ENCODE peak calls at places on chromosomes 1 and 21, in four cellular contexts. C, K, R and A are unnamed samples. For H3K4me1, the result is how much of the 10 kb centered on the place peaks cover.

GRCh38 chr1:204945565-204945977 is 74.9 kb downstream of the NFASC start:
- DNase-seq in K (no peak), R (no peak), C (no peak), A (no peak)

GRCh38 chr1:23867542-23867952 is 543 bp downstream of the FUCA1 start:
- DNase-seq in K (no peak), R (no peak), C (no peak), A (no peak)

GRCh38 chr21:45949928-45950739 is 31.4 kb upstream of the COL6A1 start:
- DNase-seq in K (no peak), R (no peak), C (no peak), A (no peak)

GRCh38 chr1:201261771-201262547 is 21.3 kb upstream of the PKP1 start:
- DNase-seq in C (peak), R (no peak), K (no peak), A (no peak)

GRCh38 chr1:245702346-245702745 is 547.6 kb downstream of the KIF26B start:
- DNase-seq in R (no peak), C (no peak), K (no peak), A (no peak)

GRCh38 chr1:5973771-5974170 is 18.5 kb downstream of the NPHP4 start:
- DNase-seq in K (no peak), R (peak), C (no peak), A (no peak)

GRCh38 chr1:53686371-53687267 is 52.3 kb downstream of the GLIS1 start:
- DNase-seq in R (no peak), K (no peak), C (no peak), A (no peak)

GRCh38 chr1:88462481-88463261 is 221.4 kb upstream of the PKN2 start:
- DNase-seq in K (no peak), R (peak), C (no peak), A (peak)

GRCh38 chr1:4005431-4005830 is 105.4 kb upstream of the C1orf174 start:
- DNase-seq in K (no peak), R (no peak), C (no peak), A (no peak)

GRCh38 chr1:206445116-206445515 is 25.2 kb upstream of the IKBKE start:
- DNase-seq in C (no peak), K (no peak), R (no peak), A (peak)

GRCh38 chr1:33163621-33164071 is 18.2 kb downstream of the TRIM62 start:
- DNase-seq in R (peak), C (no peak), K (no peak), A (no peak)

GRCh38 chr1:147651466-147651865 is 18.9 kb downstream of the ACP6 start:
- DNase-seq in R (no peak), K (no peak), C (no peak), A (no peak)

GRCh38 chr1:243407284-243408018 is 151.6 kb downstream of the SDCCAG8 start:
- DNase-seq in C (no peak), R (no peak), K (no peak), A (no peak)

GRCh38 chr1:5802606-5803005 is 189.6 kb downstream of the NPHP4 start:
- DNase-seq in C (no peak), R (no peak), K (no peak), A (no peak)

GRCh38 chr1:9653195-9653782 is 1.8 kb downstream of the PIK3CD start:
- DNase-seq in C (no peak), K (no peak), R (no peak), A (no peak)

GRCh38 chr1:153612755-153613331 is at the start of gene S100A16:
- DNase-seq in C (no peak), R (peak), K (no peak), A (peak)

GRCh38 chr1:172724746-172725613 is 66.1 kb downstream of the FASLG start:
- DNase-seq in C (no peak), R (no peak), K (no peak), A (no peak)

GRCh38 chr1:115922806-115923205 is 53.5 kb upstream of the SLC22A15 start:
- DNase-seq in K (no peak), C (no peak), R (no peak), A (no peak)

GRCh38 chr1:145995964-145996432 is 381 bp downstream of the TXNIP start:
- DNase-seq in R (no peak), C (no peak), K (no peak), A (no peak)

GRCh38 chr1:163241716-163242115 is 39.0 kb upstream of the RGS5 start:
- DNase-seq in C (no peak), K (no peak), R (no peak), A (no peak)

GRCh38 chr1:229665912-229666558 is 40.0 kb downstream of the URB2 start:
- DNase-seq in R (no peak), C (no peak), K (no peak), A (no peak)

GRCh38 chr1:54571803-54572202 is 23.8 kb downstream of the ACOT11 start:
- DNase-seq in K (no peak), C (no peak), R (peak), A (no peak)

GRCh38 chr1:225817611-225818061 is 7.7 kb downstream of the EPHX1 start:
- DNase-seq in C (no peak), R (peak), K (peak), A (peak)

GRCh38 chr1:94045465-94046056 is 75.4 kb downstream of the ABCA4 start:
- DNase-seq in R (peak), C (peak), K (peak), A (peak)

GRCh38 chr21:44619886-44620285 is 7.0 kb upstream of the KRTAP10-9 start:
- DNase-seq in C (no peak), R (no peak), K (no peak), A (no peak)

GRCh38 chr1:65830306-65830705 is 37.6 kb downstream of the PDE4B start:
- DNase-seq in K (no peak), C (no peak), R (no peak), A (no peak)

DNA sequence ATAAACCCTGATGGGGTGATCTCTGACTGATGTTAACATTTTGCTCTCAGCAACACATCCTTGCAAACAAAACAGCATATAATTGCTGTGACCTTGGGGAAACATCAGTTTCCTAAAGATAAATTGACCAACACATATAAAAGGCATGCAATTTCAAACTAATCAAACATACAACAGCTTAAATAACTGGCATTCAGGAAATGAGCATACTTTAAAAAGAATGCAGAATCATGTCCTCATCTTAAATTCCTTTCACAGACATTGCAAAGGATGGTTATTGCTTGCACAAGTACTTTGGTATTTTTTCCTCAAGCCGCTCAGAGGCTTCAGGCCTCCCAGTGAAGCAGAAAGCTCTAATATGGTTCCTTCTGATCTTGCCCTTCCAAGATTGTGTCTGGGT is 53.4 kb upstream of the RGS18 start:
- DNase-seq in R (no peak), K (no peak), C (no peak), A (no peak)
- H3K4me1 ChIP-seq in R (under half), K (under half), C (under half), A (under half)

GRCh38 chr1:83543222-83543973 is 455.5 kb downstream of the TTLL7 start:
- DNase-seq in C (no peak), K (no peak), R (no peak), A (no peak)
- H3K27ac ChIP-seq in C (no peak), K (no peak), R (no peak), A (peak)

GRCh38 chr1:182281541-182281940 is 110.0 kb downstream of the GLUL start:
- DNase-seq in C (no peak), K (no peak), R (no peak), A (peak)
- TF ChIP-seq CTCF in C (no peak), K (no peak), R (peak), A (no peak)

DNA sequence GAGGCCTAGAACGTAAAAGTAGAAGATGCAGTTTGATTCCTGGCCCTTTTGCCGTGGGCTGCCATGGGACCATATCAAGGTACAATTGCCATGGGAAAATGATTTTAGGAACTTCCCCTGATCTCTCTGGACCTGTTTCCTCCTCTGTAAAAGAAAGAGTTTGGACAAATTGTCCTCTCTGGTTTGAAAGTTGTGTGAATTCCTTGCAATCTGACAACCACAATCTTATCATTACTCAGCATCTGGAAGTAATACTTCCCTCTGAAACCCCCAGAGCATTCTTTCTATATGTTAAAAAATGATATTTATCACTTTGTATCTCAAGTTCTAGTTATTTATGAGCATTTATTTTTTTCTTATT is 181.0 kb downstream of the DYRK1A start:
- DNase-seq in C (no peak), K (no peak), R (no peak), A (no peak)
- H3K4me1 ChIP-seq in C (under half), K (under half), R (under half), A (under half)

DNA sequence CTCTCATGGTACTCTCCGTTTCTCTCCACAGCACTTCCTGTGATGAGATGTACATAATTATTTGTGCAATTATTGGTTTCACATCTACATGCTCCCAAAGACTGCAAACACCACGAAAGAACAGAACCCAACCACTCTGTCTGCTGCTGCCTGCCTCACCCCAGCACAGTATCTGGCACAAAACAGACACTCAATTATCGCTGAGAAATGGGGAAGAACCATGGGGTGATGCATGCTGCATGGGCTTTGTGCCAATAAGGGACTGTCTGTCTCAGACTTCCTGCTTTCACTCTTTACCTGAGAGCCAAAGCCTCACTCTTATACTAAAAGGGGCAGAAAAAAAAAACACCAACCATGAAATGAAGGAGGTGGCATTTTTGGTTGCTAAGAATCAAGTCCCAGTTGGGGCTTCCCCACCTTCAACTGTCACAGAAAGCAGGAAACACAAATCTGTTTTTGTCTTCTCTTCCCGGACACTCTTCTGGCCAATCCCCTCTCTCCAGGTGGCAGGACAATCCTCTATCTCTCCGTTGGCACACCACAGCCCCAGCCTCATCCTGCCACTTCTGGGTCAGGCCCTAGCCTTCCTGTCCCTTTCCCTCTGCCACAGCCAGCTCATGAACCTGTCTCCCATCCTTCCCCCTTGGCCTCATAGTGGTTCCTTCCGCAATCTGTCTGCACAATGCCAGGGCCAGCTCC is 82.0 kb downstream of the TGFBR3 start:
- DNase-seq in R (no peak), C (no peak), K (no peak), A (no peak)
- H3K27ac ChIP-seq in R (no peak), C (peak), K (no peak), A (peak)

GRCh38 chr1:208249300-208249699 is 5.1 kb upstream of the PLXNA2 start:
- DNase-seq in R (no peak), K (no peak), C (no peak), A (no peak)
- TF ChIP-seq CTCF in R (no peak), K (no peak), C (no peak), A (no peak)

DNA sequence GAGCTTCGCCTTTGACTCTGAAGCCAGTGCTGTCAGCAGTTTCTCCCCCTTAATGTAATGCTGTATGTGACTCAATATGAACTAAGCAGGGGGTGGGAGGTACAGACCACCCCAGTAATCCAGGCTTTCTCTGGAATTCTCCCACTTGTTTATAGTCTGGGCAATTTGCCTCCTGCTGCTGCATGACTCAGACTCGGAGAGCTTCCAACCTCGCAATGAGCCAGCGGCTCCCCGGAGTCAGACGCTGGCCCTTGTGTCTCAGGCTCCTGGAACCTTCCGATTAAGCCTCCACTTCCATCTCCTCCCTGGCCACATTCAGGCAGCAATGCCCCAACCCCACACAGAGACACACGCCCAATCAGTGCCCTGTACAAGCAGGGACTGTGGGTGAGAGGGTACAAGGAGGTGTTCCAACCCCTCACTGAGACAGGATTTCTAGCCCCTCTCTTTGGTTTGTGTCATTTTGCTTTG is 471.7 kb upstream of the VAMP3 start:
- DNase-seq in R (no peak), K (no peak), C (peak), A (peak)
- H3K4me1 ChIP-seq in R (under half), K (under half), C (under half), A (under half)

GRCh38 chr1:27300341-27301051 is 21.5 kb upstream of the TMEM222 start:
- DNase-seq in R (peak), K (peak), C (peak), A (peak)
- H3K27ac ChIP-seq in R (no peak), K (peak), C (peak), A (peak)

DNA sequence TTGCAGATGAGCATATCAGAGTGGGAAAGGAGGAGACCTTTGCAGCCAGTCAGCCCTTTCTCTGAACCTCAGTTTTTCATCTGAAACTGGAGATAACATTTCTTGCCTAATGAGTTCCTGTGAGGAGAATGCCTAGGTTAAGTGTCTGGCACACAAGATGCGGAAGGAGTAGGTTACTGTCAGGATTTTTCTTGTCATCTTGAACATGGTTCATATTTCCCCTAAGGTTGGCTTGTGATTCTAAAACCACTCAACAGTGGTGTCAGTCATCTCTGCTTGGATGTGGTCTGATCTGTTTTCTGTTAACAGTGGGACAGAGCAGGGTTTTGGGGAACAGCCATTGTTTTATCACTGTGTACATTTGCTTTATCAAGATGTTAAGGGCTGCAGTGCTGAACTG is 70.6 kb downstream of the TGFB2 start:
- DNase-seq in R (no peak), K (no peak), C (no peak), A (no peak)
- TF ChIP-seq CTCF in R (no peak), K (no peak), C (no peak), A (no peak)

GRCh38 chr1:26694185-26694572 is 1.6 kb upstream of the ARID1A start:
- DNase-seq in R (no peak), C (no peak), K (no peak), A (no peak)
- H3K4me1 ChIP-seq in R (under half), C (under half), K (under half), A (half or more)